ENCODE peak calls at places on chromosomes 12 and 14, in six cellular contexts. R is ecto neural progenitor cell; Y is stimulated activated CD4-positive, alpha-beta T cell treated with anti-CD3 and anti-CD28 coated beads, Interleukin-15, amount 100 ng/mL, for 1 hour; O is spleen; H is lung; X is HFFc6. U is an unnamed sample.

GRCh38 chr14:91009501-91010152 is 50.8 kb downstream of the RPS6KA5 start:
- DNase-seq in X (no peak), H (no peak), O (no peak), R (no peak), Y (no peak), U (no peak)

GRCh38 chr12:19893514-19893913 is 454.2 kb downstream of the AEBP2 start:
- DNase-seq in O (no peak), R (no peak), H (no peak), Y (no peak), X (no peak), U (no peak)

GRCh38 chr14:55530464-55530863 is 49.5 kb upstream of the KTN1 start:
- DNase-seq in X (no peak), R (no peak), Y (no peak), O (no peak), H (no peak), U (no peak)

GRCh38 chr12:111406474-111407370 is 999 bp downstream of the SH2B3 start:
- DNase-seq in O (peak; percentile 91), H (no peak), X (no peak), Y (peak; percentile 36), R (no peak), U (peak; percentile 20)

GRCh38 chr14:39492267-39492666 is 60.0 kb upstream of the FBXO33 start:
- DNase-seq in Y (no peak), R (no peak), O (no peak), X (peak; percentile 80), H (no peak), U (no peak)

GRCh38 chr12:127678945-127679344 is 588.0 kb upstream of the TMEM132C start:
- DNase-seq in O (no peak), X (no peak), Y (no peak), R (no peak), H (no peak), U (no peak)

GRCh38 chr12:78095623-78096022 is 264.9 kb downstream of the NAV3 start:
- DNase-seq in X (no peak), R (no peak), H (no peak), Y (no peak), O (no peak), U (no peak)

GRCh38 chr14:100525615-100526014 is 61.6 kb downstream of the BEGAIN start:
- DNase-seq in O (peak; percentile 69), Y (no peak), H (no peak), R (peak; percentile 36), X (no peak), U (no peak)

GRCh38 chr12:47303207-47303606 is 223.4 kb upstream of the AMIGO2 start:
- DNase-seq in H (no peak), X (no peak), R (no peak), Y (no peak), O (no peak), U (no peak)

GRCh38 chr12:114238808-114239207 is 167.1 kb downstream of the TBX5 start:
- DNase-seq in Y (no peak), O (no peak), X (no peak), R (no peak), H (no peak), U (no peak)

GRCh38 chr14:105455766-105456660 is 18.6 kb upstream of the CRIP2 start:
- DNase-seq in R (no peak), X (no peak), Y (no peak), O (no peak), H (no peak), U (no peak)

GRCh38 chr14:29518335-29518734 is 409.3 kb downstream of the PRKD1 start:
- DNase-seq in R (no peak), Y (no peak), H (no peak), O (no peak), X (peak; percentile 9), U (no peak)